ENCODE peak calls at places on chromosomes 5 and 9, in ten cellular contexts. J is mammary epithelial cell; P is A549; Y is aorta; K is CD8-positive, alpha-beta memory T cell; S is ovary; X is body of pancreas; E is fibroblast of lung; O is heart right ventricle; T is pancreas. I is an unnamed sample.

GRCh38 chr5:127518319-127518621 is 830 bp downstream of the PRRC1 start:
- DNase-seq in J (peak), T (no peak), X (no peak), K (peak), Y (no peak), S (no peak), P (peak), E (peak), O (no peak), I (no peak)

GRCh38 chr5:4570047-4571015 is 569.8 kb upstream of the ADAMTS16 start:
- DNase-seq in P (no peak), K (no peak), T (no peak), S (no peak), E (no peak), J (peak), O (no peak), X (no peak), Y (no peak), I (no peak)

GRCh38 chr5:55227738-55228430 is 769 bp upstream of the MCIDAS start:
- DNase-seq in J (no peak), S (no peak), K (no peak), P (no peak), T (no peak), E (no peak), O (no peak), Y (no peak), X (no peak), I (no peak)

GRCh38 chr5:129477544-129477943 is 17.4 kb downstream of the ADAMTS19 start:
- DNase-seq in T (no peak), K (no peak), S (no peak), Y (no peak), P (no peak), X (no peak), O (no peak), J (no peak), E (no peak), I (no peak)

GRCh38 chr5:2747372-2748179 is 3.9 kb downstream of the IRX2 start:
- DNase-seq in O (no peak), X (no peak), P (no peak), Y (no peak), S (no peak), E (no peak), T (no peak), K (no peak), J (peak), I (no peak)

GRCh38 chr9:17491780-17492179 is 87.1 kb upstream of the SH3GL2 start:
- DNase-seq in S (no peak), P (no peak), K (no peak), T (no peak), E (no peak), Y (no peak), O (no peak), X (no peak), J (no peak), I (no peak)

GRCh38 chr5:60835554-60835953 is 8.5 kb downstream of the ELOVL7 start:
- DNase-seq in O (no peak), T (no peak), X (no peak), S (no peak), P (no peak), Y (no peak), K (no peak), J (peak), E (peak), I (no peak)

GRCh38 chr5:171842006-171842776 is 56.6 kb downstream of the SMIM23 start:
- DNase-seq in J (no peak), Y (no peak), X (no peak), S (no peak), P (no peak), O (no peak), K (no peak), E (no peak), T (no peak), I (no peak)

GRCh38 chr9:106312913-106313312 is 550.1 kb upstream of the ZNF462 start:
- DNase-seq in X (no peak), E (no peak), O (no peak), J (no peak), Y (no peak), T (no peak), K (no peak), P (no peak), S (no peak), I (no peak)

GRCh38 chr5:178642351-178642909 is 15.6 kb upstream of the CLK4 start:
- DNase-seq in Y (peak), O (no peak), T (no peak), S (no peak), X (no peak), K (no peak), J (peak), E (peak), P (no peak), I (no peak)

GRCh38 chr9:36787709-36788108 is 215.0 kb downstream of the MELK start:
- DNase-seq in O (no peak), E (no peak), X (no peak), J (no peak), K (no peak), Y (no peak), P (no peak), S (no peak), T (no peak), I (no peak)

GRCh38 chr5:42951169-42951846 is 88.8 kb downstream of the ANXA2R start:
- DNase-seq in E (peak), P (no peak), O (peak), Y (peak), S (no peak), X (no peak), T (peak), J (no peak), K (peak), I (no peak)
- H3K4me3 ChIP-seq in E (peak), P (peak), O (peak), Y (peak), S (peak), X (peak), T (peak), J (no peak), K (peak), I (no peak)

GRCh38 chr5:159095218-159095617 is 4.5 kb downstream of the EBF1 start:
- DNase-seq in Y (peak), T (peak), O (peak), E (no peak), P (no peak), K (no peak), X (no peak), J (no peak), S (no peak), I (no peak)

GRCh38 chr5:159095882-159096554 is 3.7 kb downstream of the EBF1 start:
- DNase-seq in O (peak), E (no peak), P (no peak), J (no peak), T (no peak), Y (peak), K (no peak), S (no peak), X (no peak), I (peak)

GRCh38 chr5:159092288-159092687 is 7.4 kb downstream of the EBF1 start:
- DNase-seq in K (no peak), J (no peak), P (no peak), E (no peak), X (no peak), Y (no peak), T (no peak), S (no peak), O (no peak), I (no peak)

GRCh38 chr5:159096555-159097460 is 2.9 kb downstream of the EBF1 start:
- DNase-seq in J (no peak), P (no peak), E (no peak), K (no peak), T (no peak), O (peak), X (no peak), S (no peak), Y (peak), I (no peak)

DNA sequence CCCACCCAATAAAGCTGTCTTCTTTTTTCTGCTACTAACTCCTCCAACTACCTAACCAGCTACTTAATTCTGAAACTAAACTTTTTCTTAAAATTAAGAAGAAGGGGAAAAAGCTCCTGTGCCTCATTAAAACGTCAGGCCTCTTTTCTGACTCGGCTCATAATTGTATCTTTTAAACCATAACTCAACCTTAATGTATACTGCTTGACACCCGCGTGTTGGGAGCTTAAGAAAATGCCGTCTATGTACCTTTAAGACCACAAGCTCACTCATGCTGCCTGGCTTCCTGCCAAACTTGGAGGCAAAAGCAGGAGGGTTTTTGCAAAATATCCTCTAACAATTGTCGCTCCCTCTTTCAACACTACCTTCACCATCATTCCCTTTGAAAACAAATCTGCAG is 5.0 kb downstream of the EBF1 start:
- DNase-seq in E (peak), J (no peak), K (no peak), P (peak), X (peak), O (peak), T (no peak), Y (peak), S (peak), I (peak)
- H3K27ac ChIP-seq in E (peak), J (no peak), K (no peak), P (peak), X (no peak), O (peak), T (no peak), Y (peak), S (peak), I (no peak)

DNA sequence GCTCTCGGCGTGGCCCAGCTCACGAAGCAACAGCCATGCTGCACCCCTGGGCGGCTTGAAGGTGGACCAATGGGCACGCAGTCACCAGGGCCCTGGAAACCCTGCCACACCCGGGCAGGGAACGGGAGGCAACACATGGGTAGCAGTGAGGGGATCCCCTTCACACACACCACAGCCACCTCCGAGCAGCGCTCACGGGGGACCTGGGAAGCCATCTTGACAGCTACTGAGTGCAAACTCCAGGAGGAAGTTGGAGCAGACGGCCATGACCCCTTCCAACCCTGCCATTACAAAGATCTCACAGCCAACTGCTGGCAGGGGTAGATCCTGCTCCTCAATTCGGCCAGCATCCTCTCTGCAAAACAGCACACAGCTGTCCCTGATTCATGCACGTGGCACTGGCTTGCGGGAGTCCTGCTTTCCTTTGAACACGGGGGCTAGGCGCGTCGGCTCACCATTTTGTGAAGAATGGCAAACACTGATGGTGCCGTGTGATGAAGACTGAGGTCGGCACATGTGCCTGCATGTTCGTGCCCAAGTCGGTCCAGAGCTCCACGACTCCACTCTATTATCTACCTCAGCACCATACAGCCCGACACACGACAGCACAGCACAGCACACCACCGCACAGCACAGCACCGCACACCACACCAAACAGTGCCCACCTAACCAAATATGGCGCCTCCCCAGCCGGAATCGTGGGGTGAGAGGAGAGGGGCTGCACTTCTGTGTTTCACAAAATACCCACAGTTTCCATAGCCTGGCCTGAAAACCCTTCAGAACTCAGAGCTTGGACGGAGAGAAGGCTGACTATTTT is 5.0 kb downstream of the UBAC1 start:
- DNase-seq in O (no peak), T (no peak), E (no peak), Y (no peak), S (no peak), K (no peak), P (no peak), J (no peak), X (no peak), I (no peak)
- H3K4me3 ChIP-seq in O (no peak), T (no peak), E (no peak), Y (no peak), S (no peak), K (peak), P (no peak), J (no peak), X (no peak), I (no peak)

DNA sequence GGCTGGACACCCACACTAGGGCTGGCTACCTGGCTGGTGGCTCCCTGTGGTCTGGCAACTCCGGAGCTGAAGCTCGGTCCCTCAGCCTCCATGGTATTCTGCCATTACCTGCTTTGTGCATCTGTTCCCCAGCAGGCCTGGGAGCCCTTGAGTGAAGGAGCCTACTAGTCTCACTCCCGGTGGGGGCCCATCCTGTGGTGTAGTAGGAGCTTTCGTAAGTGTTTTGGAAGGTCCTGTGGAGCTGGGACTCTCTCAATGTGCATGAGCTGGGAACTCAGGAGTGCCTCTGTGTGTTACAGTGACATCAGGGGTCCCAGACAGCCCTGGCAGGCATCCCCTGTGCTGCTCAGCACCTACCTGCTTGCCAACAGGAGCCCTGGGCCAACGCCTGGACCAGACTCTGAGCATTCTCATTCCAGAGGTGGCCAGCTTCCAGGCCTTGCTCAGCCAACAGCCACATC is 267.1 kb downstream of the GADD45G start:
- DNase-seq in X (peak), J (no peak), O (peak), P (no peak), T (no peak), Y (no peak), K (no peak), E (no peak), S (peak), I (no peak)
- H3K27ac ChIP-seq in X (no peak), J (no peak), O (peak), P (no peak), T (no peak), Y (no peak), K (no peak), E (no peak), S (no peak), I (peak)

DNA sequence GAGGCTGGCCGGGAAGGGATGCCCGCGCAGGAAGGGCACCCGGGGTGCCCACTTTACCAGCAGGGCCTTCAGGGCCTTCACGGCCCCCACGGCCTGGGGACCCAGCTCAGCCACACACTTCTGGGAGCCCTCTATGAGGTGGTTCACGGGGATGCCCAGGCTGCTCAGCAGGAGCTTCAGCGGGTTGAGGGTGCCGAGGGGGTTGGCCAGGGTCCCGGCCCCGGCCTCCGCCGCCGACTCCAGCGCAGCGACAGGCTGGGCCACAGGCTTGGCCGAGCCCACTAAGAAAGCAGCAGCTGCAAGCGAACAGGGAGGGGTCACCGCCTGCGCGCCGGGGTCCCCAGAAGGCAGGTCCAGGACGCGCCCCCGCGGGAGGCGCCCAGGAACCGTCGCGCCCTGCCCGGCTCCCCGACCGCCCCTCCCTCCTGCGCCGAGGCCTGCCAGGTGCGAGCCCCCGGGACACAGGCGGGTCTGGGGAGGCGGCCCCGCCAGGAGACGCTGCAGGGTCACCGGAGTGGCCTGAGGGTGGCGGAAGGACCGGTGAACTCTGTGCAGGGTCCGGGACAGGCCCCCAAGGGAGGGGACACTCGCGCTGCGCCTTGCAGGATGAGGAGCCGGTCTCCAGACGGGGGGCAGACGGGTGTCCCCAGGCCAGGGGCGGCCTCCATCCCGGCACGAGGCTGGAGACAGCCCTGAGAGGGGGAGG is 603 bp downstream of the SCGB3A1 start:
- DNase-seq in K (no peak), P (no peak), S (no peak), X (no peak), E (no peak), J (no peak), T (peak), Y (no peak), O (no peak), I (no peak)
- H3K4me3 ChIP-seq in K (no peak), P (peak), S (no peak), X (no peak), E (no peak), J (no peak), T (peak), Y (no peak), O (peak), I (peak)

DNA sequence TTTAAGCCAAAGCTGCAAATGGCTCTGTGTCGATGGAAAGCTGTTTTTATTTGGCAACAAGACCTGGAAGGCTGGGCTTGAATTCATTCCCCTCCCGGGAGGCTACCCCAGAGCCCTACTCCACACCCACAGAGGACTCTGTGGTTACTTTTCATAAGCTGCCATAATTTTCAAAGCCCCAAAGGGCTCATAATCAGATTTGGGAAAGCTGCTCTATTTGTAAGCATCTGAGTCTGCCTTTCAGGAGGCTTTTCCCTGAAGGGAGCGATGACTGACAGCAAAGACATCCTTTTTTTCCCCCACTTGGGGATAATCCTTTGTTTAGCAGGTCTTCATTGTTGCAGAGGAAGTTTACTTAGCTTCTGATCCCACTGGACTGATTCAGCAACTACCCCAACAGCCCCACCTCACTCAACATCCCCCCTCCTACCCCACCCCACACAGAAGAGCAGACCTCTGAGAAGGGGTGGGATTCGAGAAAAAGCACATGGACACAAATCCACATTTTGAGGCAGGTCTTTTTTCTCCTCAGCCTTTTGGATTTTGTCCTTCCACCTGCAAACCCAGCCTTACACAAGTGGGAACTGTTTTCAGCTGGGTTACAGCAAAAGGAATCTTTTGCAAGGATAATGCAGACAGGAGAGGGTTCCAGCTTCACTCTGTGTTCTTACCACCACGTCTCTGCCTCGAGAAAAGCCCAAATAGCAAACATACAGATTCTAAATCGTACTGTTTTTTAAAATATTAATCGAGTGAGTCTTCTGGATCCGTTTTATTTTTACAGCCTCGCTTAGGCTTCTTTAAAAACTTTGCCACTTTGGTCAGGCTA is 244.4 kb upstream of the TUT7 start:
- DNase-seq in P (no peak), X (no peak), S (no peak), K (no peak), Y (no peak), T (no peak), J (no peak), E (no peak), O (no peak), I (no peak)
- H3K27ac ChIP-seq in P (no peak), X (no peak), S (no peak), K (no peak), Y (no peak), T (no peak), J (no peak), E (no peak), O (no peak), I (no peak)

GRCh38 chr5:59035681-59036080 is 452.8 kb downstream of the RAB3C start:
- DNase-seq in O (no peak), T (no peak), K (no peak), Y (no peak), S (no peak), E (peak), X (no peak), J (no peak), P (no peak), I (no peak)
- H3K4me3 ChIP-seq in O (no peak), T (no peak), K (peak), Y (no peak), S (no peak), E (peak), X (no peak), J (peak), P (peak), I (no peak)